ENCODE peak calls at places on chromosome 2, in ten cellular contexts. J, G, X, E, U, P, A, B, K and V are unnamed samples. For H3K9me3, the result is how much of the 10 kb centered on the place peaks cover.

GRCh38 chr2:216875861-216876260 is 16.0 kb upstream of the TNP1 start:
- DNase-seq in J (no peak), G (no peak), X (no peak), E (no peak), U (no peak), P (no peak), A (no peak), B (no peak), K (no peak), V (no peak)

GRCh38 chr2:48107326-48107925 is 201.1 kb upstream of the FBXO11 start:
- DNase-seq in J (no peak), G (no peak), X (no peak), E (no peak), U (peak), P (no peak), A (no peak), B (no peak), K (no peak), V (no peak)

GRCh38 chr2:119630121-119630520 is 48.9 kb upstream of the TMEM177 start:
- DNase-seq in J (no peak), G (no peak), X (no peak), E (no peak), U (no peak), P (no peak), A (no peak), B (no peak), K (no peak), V (no peak)

GRCh38 chr2:158716091-158716815 is 78.9 kb upstream of the DAPL1 start:
- DNase-seq in J (no peak), G (no peak), X (no peak), E (peak), U (no peak), P (peak), A (peak), B (no peak), K (no peak), V (no peak)

GRCh38 chr2:160576054-160576499 is 82.5 kb upstream of the RBMS1 start:
- DNase-seq in J (no peak), G (no peak), X (no peak), E (no peak), U (no peak), P (no peak), A (no peak), B (no peak), K (no peak), V (no peak)

GRCh38 chr2:49616800-49617199 is 462.5 kb upstream of the FSHR start:
- DNase-seq in J (no peak), G (no peak), X (peak), E (no peak), U (no peak), P (no peak), A (no peak), B (no peak), K (no peak), V (no peak)

GRCh38 chr2:29196792-29197788 is 81.9 kb downstream of the CLIP4 start:
- DNase-seq in J (peak), G (peak), X (peak), E (peak), U (peak), P (peak), A (peak), B (peak), K (peak), V (peak)

GRCh38 chr2:53787255-53787910 is 539 bp downstream of the ERLEC1 start:
- DNase-seq in J (no peak), G (no peak), X (no peak), E (no peak), U (no peak), P (no peak), A (no peak), B (no peak), K (no peak), V (no peak)

GRCh38 chr2:29005331-29005730 is 24.2 kb downstream of the TOGARAM2 start:
- DNase-seq in J (no peak), G (no peak), X (no peak), E (no peak), U (no peak), P (no peak), A (no peak), B (no peak), K (no peak), V (no peak)

GRCh38 chr2:99928472-99929053 is 213.8 kb downstream of the AFF3 start:
- DNase-seq in J (no peak), G (no peak), X (no peak), E (no peak), U (no peak), P (no peak), A (no peak), B (no peak), K (no peak), V (no peak)

GRCh38 chr2:33320573-33320972 is 155.9 kb upstream of the RASGRP3 start:
- DNase-seq in J (no peak), G (no peak), X (no peak), E (no peak), U (no peak), P (no peak), A (no peak), B (no peak), K (no peak), V (no peak)

GRCh38 chr2:33323957-33324356 is 152.5 kb upstream of the RASGRP3 start:
- DNase-seq in J (no peak), G (no peak), X (no peak), E (no peak), U (no peak), P (no peak), A (no peak), B (no peak), K (no peak), V (no peak)

GRCh38 chr2:33321236-33321731 is 155.2 kb upstream of the RASGRP3 start:
- DNase-seq in J (no peak), G (no peak), X (no peak), E (no peak), U (no peak), P (no peak), A (no peak), B (no peak), K (no peak), V (no peak)

GRCh38 chr2:33322607-33323006 is 153.8 kb upstream of the RASGRP3 start:
- DNase-seq in J (no peak), G (no peak), X (no peak), E (no peak), U (no peak), P (no peak), A (no peak), B (no peak), K (no peak), V (no peak)

GRCh38 chr2:33322099-33322498 is 154.3 kb upstream of the RASGRP3 start:
- DNase-seq in J (no peak), G (no peak), X (no peak), E (peak), U (no peak), P (no peak), A (no peak), B (no peak), K (no peak), V (no peak)
- H3K4me3 ChIP-seq in J (no peak), G (no peak), X (no peak), E (no peak), U (no peak), P (no peak), A (no peak), B (no peak), K (no peak), V (no peak)

GRCh38 chr2:239748811-239749210 is 276.3 kb downstream of the NDUFA10 start:
- DNase-seq in J (no peak), G (no peak), X (no peak), E (no peak), U (no peak), P (no peak), A (no peak), B (no peak), K (no peak), V (no peak)

GRCh38 chr2:239747274-239747673 is 277.9 kb downstream of the NDUFA10 start:
- DNase-seq in J (no peak), G (no peak), X (no peak), E (no peak), U (no peak), P (no peak), A (no peak), B (no peak), K (no peak), V (no peak)

GRCh38 chr2:239746847-239747246 is 278.3 kb downstream of the NDUFA10 start:
- DNase-seq in J (no peak), G (no peak), X (no peak), E (no peak), U (no peak), P (no peak), A (no peak), B (no peak), K (no peak), V (no peak)

GRCh38 chr2:239749272-239749873 is 275.8 kb downstream of the NDUFA10 start:
- DNase-seq in J (no peak), G (no peak), X (no peak), E (no peak), U (no peak), P (no peak), A (no peak), B (no peak), K (no peak), V (no peak)

GRCh38 chr2:239747771-239748170 is 277.4 kb downstream of the NDUFA10 start:
- DNase-seq in J (no peak), G (no peak), X (no peak), E (no peak), U (no peak), P (no peak), A (no peak), B (no peak), K (no peak), V (no peak)
- H3K9me3 ChIP-seq in J (under half), G (under half), X (under half), E (under half), U (under half), P (under half), A (under half), B (under half), K (under half), V (under half)

DNA sequence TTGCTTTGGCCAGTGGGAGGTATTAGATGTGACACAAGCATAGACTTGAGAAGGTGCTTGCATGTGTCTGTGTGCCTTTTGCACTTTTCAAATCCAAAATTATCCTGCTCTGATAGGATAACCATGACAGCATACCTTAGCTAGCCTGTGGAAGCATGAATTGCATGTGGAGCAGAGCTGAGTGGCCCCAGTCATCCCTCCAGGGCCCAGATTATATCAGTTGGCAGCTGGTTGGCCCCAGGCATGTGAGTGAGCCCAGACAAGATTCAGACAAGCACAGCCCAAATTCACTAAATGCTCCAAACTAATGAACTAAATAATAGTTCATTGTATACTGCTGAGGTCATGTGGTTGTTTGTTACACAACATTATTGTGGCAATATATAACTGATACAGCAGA is 18.8 kb downstream of the TACR1 start:
- DNase-seq in J (no peak), G (no peak), X (no peak), E (no peak), U (no peak), P (no peak), A (no peak), B (no peak), K (no peak), V (no peak)
- TF ChIP-seq CTCF in J (no peak), G (no peak), X (no peak), E (no peak), U (no peak), P (no peak), A (no peak), B (no peak), K (no peak), V (no peak)

DNA sequence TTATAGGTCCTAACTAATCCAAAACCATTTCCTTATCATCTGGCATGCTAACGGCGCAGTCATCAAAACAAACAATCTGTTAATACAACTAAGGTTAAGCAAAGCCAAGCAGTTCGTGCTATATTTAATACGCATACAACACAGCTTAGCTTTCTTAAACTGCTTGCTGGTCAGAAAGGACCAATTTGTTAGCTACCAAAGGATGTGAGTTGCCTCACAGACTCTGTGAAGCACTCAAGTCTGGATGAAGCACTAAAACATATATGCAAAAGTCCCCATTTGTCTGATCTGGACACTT is 66.9 kb downstream of the ZEB2 start:
- DNase-seq in J (no peak), G (no peak), X (peak), E (no peak), U (no peak), P (no peak), A (no peak), B (no peak), K (no peak), V (no peak)
- H3K4me3 ChIP-seq in J (no peak), G (no peak), X (peak), E (peak), U (no peak), P (no peak), A (no peak), B (peak), K (no peak), V (peak)

DNA sequence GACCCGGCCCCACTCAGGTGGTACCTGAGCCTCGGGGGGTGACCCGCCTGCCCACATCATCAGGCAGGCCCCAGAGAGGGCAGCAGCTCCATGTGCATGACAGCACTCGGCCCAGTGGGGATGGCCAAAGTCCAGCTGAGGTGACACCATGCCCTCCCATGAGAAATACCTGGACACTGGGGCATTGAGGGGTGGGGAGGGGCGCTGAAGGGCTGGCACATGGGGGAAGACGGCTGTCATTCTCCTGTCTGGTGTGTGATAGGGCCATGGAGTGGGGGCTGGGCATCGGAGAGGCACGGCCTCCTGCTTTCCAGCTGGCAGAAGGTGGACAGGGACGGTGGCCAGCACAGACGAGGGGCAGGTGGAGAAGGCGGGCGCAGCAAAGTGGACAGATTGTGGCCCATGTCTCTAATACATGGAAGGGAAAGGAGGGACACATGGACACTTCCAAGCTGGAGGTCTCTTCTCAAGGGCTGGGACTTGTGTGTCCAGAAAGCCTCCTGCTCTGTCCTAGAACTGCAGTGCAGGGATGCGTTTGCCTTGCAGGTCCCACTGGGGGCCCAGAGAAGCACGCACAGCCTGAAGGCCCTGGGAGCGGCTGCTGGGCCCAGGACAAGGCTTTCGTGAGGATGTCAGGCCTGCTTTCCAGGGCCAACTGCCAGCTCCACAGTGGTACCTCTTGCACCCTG is 302.2 kb downstream of the NDUFA10 start:
- DNase-seq in J (no peak), G (no peak), X (no peak), E (no peak), U (no peak), P (no peak), A (no peak), B (peak), K (no peak), V (peak)
- H3K9me3 ChIP-seq in J (under half), G (under half), X (under half), E (under half), U (under half), P (under half), A (under half), B (under half), K (under half), V (under half)

GRCh38 chr2:195656859-195657633 is at the start of gene SLC39A10:
- DNase-seq in J (peak), G (peak), X (peak), E (peak), U (peak), P (peak), A (peak), B (peak), K (peak), V (peak)
- TF ChIP-seq CTCF in J (no peak), G (no peak), X (no peak), E (no peak), U (no peak), P (peak), A (no peak), B (peak), K (peak), V (no peak)

GRCh38 chr2:70089946-70090523 is 2.8 kb downstream of the PCBP1 start:
- DNase-seq in J (no peak), G (no peak), X (no peak), E (no peak), U (no peak), P (no peak), A (no peak), B (no peak), K (no peak), V (no peak)
- H3K4me3 ChIP-seq in J (no peak), G (peak), X (no peak), E (peak), U (peak), P (no peak), A (peak), B (peak), K (no peak), V (peak)

GRCh38 chr2:89833780-89834117 is 1142.3 kb downstream of the RPIA start:
- DNase-seq in J (no peak), G (no peak), X (no peak), E (no peak), U (no peak), P (no peak), A (no peak), B (no peak), K (no peak), V (no peak)
- H3K9me3 ChIP-seq in J (under half), G (under half), X (under half), E (under half), U (under half), P (under half), A (under half), B (under half), K (under half), V (under half)

DNA sequence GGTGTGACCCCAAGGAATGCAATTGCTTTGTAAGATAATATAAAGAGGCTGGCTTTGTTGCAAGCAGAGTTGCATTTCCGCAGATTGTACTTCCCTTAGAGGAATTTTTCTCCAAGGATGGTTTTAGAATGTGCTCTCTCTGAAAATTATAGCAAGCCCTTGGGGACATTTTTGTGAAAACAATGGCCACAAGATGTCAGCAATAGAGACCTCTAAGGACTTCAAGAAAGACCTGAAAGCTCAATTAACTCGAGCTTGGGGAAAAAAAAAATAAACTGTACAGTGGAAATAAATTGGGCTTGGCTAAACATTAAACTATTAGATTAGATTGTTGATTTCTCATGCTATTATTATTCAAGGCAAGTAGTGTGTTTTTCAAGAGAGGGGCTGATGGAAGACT is 81.3 kb upstream of the KYNU start:
- DNase-seq in J (no peak), G (no peak), X (no peak), E (no peak), U (no peak), P (no peak), A (no peak), B (no peak), K (no peak), V (no peak)
- TF ChIP-seq CTCF in J (no peak), G (no peak), X (no peak), E (no peak), U (no peak), P (no peak), A (peak), B (no peak), K (no peak), V (no peak)

GRCh38 chr2:237081596-237081995 is 4.1 kb upstream of the COPS8 start:
- DNase-seq in J (no peak), G (no peak), X (no peak), E (no peak), U (no peak), P (no peak), A (no peak), B (no peak), K (no peak), V (no peak)

GRCh38 chr2:237085261-237086221 is at the start of gene COPS8:
- DNase-seq in J (peak), G (peak), X (peak), E (peak), U (peak), P (peak), A (peak), B (peak), K (peak), V (peak)

GRCh38 chr2:237083026-237083425 is 2.7 kb upstream of the COPS8 start:
- DNase-seq in J (no peak), G (no peak), X (no peak), E (no peak), U (no peak), P (no peak), A (no peak), B (no peak), K (no peak), V (no peak)

GRCh38 chr2:237084444-237084843 is 1.2 kb upstream of the COPS8 start:
- DNase-seq in J (no peak), G (no peak), X (no peak), E (no peak), U (no peak), P (no peak), A (no peak), B (no peak), K (no peak), V (no peak)
- H3K4me3 ChIP-seq in J (no peak), G (no peak), X (no peak), E (no peak), U (peak), P (no peak), A (no peak), B (peak), K (no peak), V (peak)